ENCODE peak calls at places on chromosomes 6 and 20, in six cellular contexts. U is H54; L is CD4-positive, CD25-positive, alpha-beta regulatory T cell; Q is H4; A is stimulated activated CD4-positive, alpha-beta T cell treated with anti-CD3 and anti-CD28 coated beads, Interleukin-2, amount 100 ng/mL, for 48 hours; H is GM12892. C is an unnamed sample.

GRCh38 chr6:107539409-107539808 is 49.5 kb downstream of the SOBP start:
- DNase-seq in U (no peak), L (no peak), Q (peak; percentile 39), A (no peak), H (no peak), C (no peak)

GRCh38 chr20:10553326-10553984 is 118.3 kb downstream of the SLX4IP start:
- DNase-seq in U (no peak), L (no peak), Q (peak; percentile 74), A (peak; percentile 9), H (no peak), C (peak; percentile 86)

GRCh38 chr6:163897669-163898068 is 483.2 kb downstream of the QKI start:
- DNase-seq in U (no peak), L (no peak), Q (no peak), A (no peak), H (no peak), C (no peak)

GRCh38 chr6:118403036-118403435 is 145.1 kb upstream of the PLN start:
- DNase-seq in U (no peak), L (no peak), Q (no peak), A (no peak), H (no peak), C (no peak)

GRCh38 chr6:33869826-33870423 is 66.1 kb upstream of the MLN start:
- DNase-seq in U (no peak), L (no peak), Q (no peak), A (no peak), H (no peak), C (no peak)

GRCh38 chr6:33854572-33855030 is 50.8 kb upstream of the MLN start:
- DNase-seq in U (no peak), L (no peak), Q (no peak), A (no peak), H (no peak), C (no peak)

GRCh38 chr6:69792292-69792691 is 4.5 kb downstream of the LMBRD1 start:
- DNase-seq in U (no peak), L (no peak), Q (no peak), A (no peak), H (no peak), C (no peak)

GRCh38 chr6:158381214-158381613 is 68.9 kb downstream of the TULP4 start:
- DNase-seq in U (no peak), L (no peak), Q (no peak), A (no peak), H (no peak), C (no peak)

GRCh38 chr6:84461461-84461860 is 234.0 kb upstream of the CEP162 start:
- DNase-seq in U (no peak), L (no peak), Q (no peak), A (no peak), H (no peak), C (no peak)

GRCh38 chr20:25858495-25859425 is 162.1 kb upstream of the ZNF337 start:
- DNase-seq in U (no peak), L (no peak), Q (no peak), A (no peak), H (no peak), C (no peak)

GRCh38 chr6:139468178-139468577 is 93.7 kb upstream of the CITED2 start:
- DNase-seq in U (no peak), L (no peak), Q (no peak), A (no peak), H (no peak), C (no peak)

C was measured in brain microvascular endothelial cell.